ENCODE peak calls at places on chromosomes 7 and 10, in six cellular contexts. One of them, this sample, is unnamed.

GRCh38 chr7:25314094-25314708 is 85.9 kb upstream of the NPVF start:
- DNase-seq in A549: no peak
- DNase-seq in AG04450: no peak
- DNase-seq in activated CD8-positive, alpha-beta T cell treated with anti-CD3 and anti-CD28 coated beads for 36 hours: no peak
- DNase-seq in anterior cingulate cortex: no peak
- DNase-seq in hypothalamus: no peak
- DNase-seq in this sample: no peak

GRCh38 chr10:130072247-130072646 is 38.4 kb downstream of the C10orf143 start:
- DNase-seq in A549: no peak
- DNase-seq in AG04450: no peak
- DNase-seq in activated CD8-positive, alpha-beta T cell treated with anti-CD3 and anti-CD28 coated beads for 36 hours: no peak
- DNase-seq in anterior cingulate cortex: no peak
- DNase-seq in hypothalamus: no peak
- DNase-seq in this sample: no peak

GRCh38 chr10:89339860-89340259 is 12.1 kb downstream of the IFIT3 start:
- DNase-seq in A549: no peak
- DNase-seq in AG04450: no peak
- DNase-seq in activated CD8-positive, alpha-beta T cell treated with anti-CD3 and anti-CD28 coated beads for 36 hours: no peak
- DNase-seq in anterior cingulate cortex: no peak
- DNase-seq in hypothalamus: no peak
- DNase-seq in this sample: no peak

GRCh38 chr10:91409069-91409868 is 875 bp upstream of the HECTD2 start:
- DNase-seq in A549: peak
- DNase-seq in AG04450: no peak
- DNase-seq in activated CD8-positive, alpha-beta T cell treated with anti-CD3 and anti-CD28 coated beads for 36 hours: peak
- DNase-seq in anterior cingulate cortex: peak
- DNase-seq in hypothalamus: peak
- DNase-seq in this sample: peak

GRCh38 chr10:113958631-113959382 is 84.9 kb upstream of the ADRB1 start:
- DNase-seq in A549: peak
- DNase-seq in AG04450: peak
- DNase-seq in activated CD8-positive, alpha-beta T cell treated with anti-CD3 and anti-CD28 coated beads for 36 hours: peak
- DNase-seq in anterior cingulate cortex: peak
- DNase-seq in hypothalamus: no peak
- DNase-seq in this sample: peak

GRCh38 chr7:114082567-114082933 is 163.7 kb upstream of the PPP1R3A start:
- DNase-seq in A549: no peak
- DNase-seq in AG04450: no peak
- DNase-seq in activated CD8-positive, alpha-beta T cell treated with anti-CD3 and anti-CD28 coated beads for 36 hours: peak
- DNase-seq in anterior cingulate cortex: no peak
- DNase-seq in hypothalamus: no peak
- DNase-seq in this sample: no peak

GRCh38 chr7:57203161-57203791 is 71.0 kb upstream of the ZNF479 start:
- DNase-seq in A549: no peak
- DNase-seq in AG04450: no peak
- DNase-seq in activated CD8-positive, alpha-beta T cell treated with anti-CD3 and anti-CD28 coated beads for 36 hours: no peak
- DNase-seq in anterior cingulate cortex: peak
- DNase-seq in hypothalamus: no peak
- DNase-seq in this sample: no peak

GRCh38 chr10:75209325-75210192 is 1.0 kb upstream of the VDAC2 start:
- DNase-seq in A549: no peak
- DNase-seq in AG04450: no peak
- DNase-seq in activated CD8-positive, alpha-beta T cell treated with anti-CD3 and anti-CD28 coated beads for 36 hours: peak
- DNase-seq in anterior cingulate cortex: peak
- DNase-seq in hypothalamus: no peak
- DNase-seq in this sample: peak

GRCh38 chr10:58026036-58026435 is 241.7 kb downstream of the IPMK start:
- DNase-seq in A549: no peak
- DNase-seq in AG04450: no peak
- DNase-seq in activated CD8-positive, alpha-beta T cell treated with anti-CD3 and anti-CD28 coated beads for 36 hours: no peak
- DNase-seq in anterior cingulate cortex: no peak
- DNase-seq in hypothalamus: no peak
- DNase-seq in this sample: no peak

GRCh38 chr10:7218974-7219373 is 191.9 kb downstream of the SFMBT2 start:
- DNase-seq in A549: no peak
- DNase-seq in AG04450: no peak
- DNase-seq in activated CD8-positive, alpha-beta T cell treated with anti-CD3 and anti-CD28 coated beads for 36 hours: no peak
- DNase-seq in anterior cingulate cortex: no peak
- DNase-seq in hypothalamus: no peak
- DNase-seq in this sample: no peak